ENCODE peak calls at places on chromosomes 7 and 10, in four cellular contexts. S is NCI-H748 treated with DMSO at 0.1 percent for 48 hours, N is T-helper 1 cell, K is T-cell. Y is an unnamed sample.

GRCh38 chr7:158821173-158822021 is 7.9 kb downstream of the ESYT2 start:
- DNase-seq in N (no peak), K (no peak), S (no peak), Y (no peak)

GRCh38 chr7:24788956-24789576 is 31.8 kb upstream of the GSDME start:
- DNase-seq in K (no peak), N (no peak), S (no peak), Y (peak; percentile 5)

GRCh38 chr10:89516149-89516832 is 19.1 kb downstream of the SLC16A12 start:
- DNase-seq in K (no peak), N (no peak), S (no peak), Y (no peak)

GRCh38 chr7:107090452-107090851 is 45.9 kb downstream of the PRKAR2B start:
- DNase-seq in K (no peak), N (no peak), S (no peak), Y (peak; percentile 64)

GRCh38 chr10:48607356-48608278 is 2.7 kb upstream of the ARHGAP22 start:
- DNase-seq in S (no peak), N (no peak), K (no peak), Y (no peak)

GRCh38 chr7:130910949-130911944 is 177.2 kb upstream of the KLF14 start:
- DNase-seq in N (no peak), K (no peak), S (no peak), Y (peak; percentile 41)

GRCh38 chr7:20438665-20439376 is 108.1 kb downstream of the ITGB8 start:
- DNase-seq in S (no peak), N (no peak), K (no peak), Y (no peak)

GRCh38 chr7:50229964-50230363 is 74.6 kb upstream of the IKZF1 start:
- DNase-seq in N (no peak), K (no peak), S (no peak), Y (no peak)

GRCh38 chr7:155141562-155141961 is 71.4 kb downstream of the HTR5A start:
- DNase-seq in S (no peak), K (no peak), N (no peak), Y (no peak)

GRCh38 chr10:100370561-100370975 is 23.5 kb downstream of the SCD start:
- DNase-seq in S (no peak), K (no peak), N (peak; percentile 30), Y (no peak)

GRCh38 chr7:124881981-124882380 is 47.6 kb downstream of the POT1 start:
- DNase-seq in S (no peak), K (no peak), N (no peak), Y (no peak)

Y was measured in NCI-H526.